ENCODE peak calls at places on chromosomes 5 and 9, in ten cellular contexts. K, H, S, Z, L, P, Y, C, E and O are unnamed samples.

GRCh38 chr5:167906209-167906853 is 385.1 kb upstream of the WWC1 start:
- DNase-seq in K (no peak), H (no peak), S (peak), Z (no peak), L (peak), P (no peak), Y (no peak), C (no peak), E (no peak), O (no peak)

GRCh38 chr5:62299600-62299999 is 6.4 kb upstream of the KIF2A start:
- DNase-seq in K (no peak), H (no peak), S (no peak), Z (no peak), L (no peak), P (no peak), Y (no peak), C (no peak), E (no peak), O (no peak)

GRCh38 chr5:17252543-17252942 is 35.1 kb downstream of the BASP1 start:
- DNase-seq in K (no peak), H (no peak), S (no peak), Z (no peak), L (no peak), P (no peak), Y (no peak), C (no peak), E (no peak), O (no peak)

GRCh38 chr9:128912270-128912853 is 8.4 kb upstream of the PHYHD1 start:
- DNase-seq in K (no peak), H (no peak), S (peak), Z (peak), L (peak), P (peak), Y (peak), C (peak), E (no peak), O (peak)

GRCh38 chr5:23523031-23523430 is 15.6 kb downstream of the PRDM9 start:
- DNase-seq in K (no peak), H (no peak), S (no peak), Z (no peak), L (no peak), P (no peak), Y (no peak), C (no peak), E (no peak), O (no peak)

GRCh38 chr5:177447066-177447610 is 524 bp downstream of the PRR7 start:
- DNase-seq in K (no peak), H (peak), S (peak), Z (peak), L (peak), P (no peak), Y (peak), C (peak), E (peak), O (no peak)

GRCh38 chr5:175681975-175682354 is 24.1 kb downstream of the HRH2 start:
- DNase-seq in K (no peak), H (no peak), S (no peak), Z (no peak), L (no peak), P (no peak), Y (no peak), C (no peak), E (no peak), O (no peak)

GRCh38 chr5:154868702-154869101 is 10.3 kb downstream of the CNOT8 start:
- DNase-seq in K (no peak), H (peak), S (peak), Z (peak), L (no peak), P (no peak), Y (no peak), C (peak), E (no peak), O (no peak)

GRCh38 chr5:176620333-176620981 is 9.9 kb downstream of the SNCB start:
- DNase-seq in K (no peak), H (peak), S (peak), Z (peak), L (no peak), P (no peak), Y (no peak), C (no peak), E (no peak), O (no peak)

DNA sequence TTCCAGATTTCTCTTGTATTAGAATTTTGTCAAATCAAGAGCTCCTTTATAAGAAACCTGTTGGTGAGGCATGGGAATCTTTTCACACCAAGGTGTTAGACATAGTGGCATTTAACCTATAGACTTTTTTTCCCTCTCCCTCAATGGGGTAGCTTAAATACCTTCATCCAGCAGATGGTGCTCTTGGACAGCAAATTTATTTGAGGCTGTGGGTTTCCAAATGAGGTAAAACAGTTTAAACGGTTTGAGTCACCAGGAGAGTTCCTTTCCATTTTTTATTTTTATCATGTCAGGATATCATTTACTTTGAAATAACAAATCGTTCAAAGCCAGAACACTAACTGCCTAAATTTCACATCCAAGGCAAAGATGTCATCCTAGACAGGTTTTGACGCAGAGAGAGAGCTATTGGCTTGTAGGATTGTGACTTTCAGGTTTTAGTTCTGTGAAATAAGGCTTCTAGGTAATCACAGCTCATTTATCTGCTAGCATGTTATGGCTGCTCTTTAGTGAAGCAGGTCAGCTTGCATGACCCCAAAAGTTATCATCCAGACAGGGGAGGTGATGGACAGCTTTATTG is 69.7 kb downstream of the KDM4C start:
- DNase-seq in K (no peak), H (peak), S (no peak), Z (peak), L (peak), P (peak), Y (no peak), C (peak), E (no peak), O (peak)
- TF ChIP-seq CTCF in K (peak), H (peak), S (peak), Z (peak), L (peak), P (peak), Y (peak), C (peak), E (peak), O (peak)

GRCh38 chr9:114169940-114170791 is 14.8 kb downstream of the COL27A1 start:
- DNase-seq in K (no peak), H (no peak), S (no peak), Z (no peak), L (no peak), P (no peak), Y (no peak), C (no peak), E (no peak), O (no peak)

GRCh38 chr9:114169029-114169939 is 13.9 kb downstream of the COL27A1 start:
- DNase-seq in K (no peak), H (no peak), S (no peak), Z (no peak), L (no peak), P (no peak), Y (no peak), C (no peak), E (no peak), O (peak)

GRCh38 chr9:114170792-114171461 is 15.6 kb downstream of the COL27A1 start:
- DNase-seq in K (no peak), H (no peak), S (no peak), Z (no peak), L (no peak), P (no peak), Y (no peak), C (no peak), E (no peak), O (no peak)

GRCh38 chr9:114172981-114173833 is 17.9 kb downstream of the COL27A1 start:
- DNase-seq in K (no peak), H (no peak), S (no peak), Z (no peak), L (no peak), P (no peak), Y (no peak), C (peak), E (peak), O (no peak)

GRCh38 chr9:114171500-114171899 is 16.2 kb downstream of the COL27A1 start:
- DNase-seq in K (no peak), H (no peak), S (no peak), Z (no peak), L (no peak), P (no peak), Y (no peak), C (no peak), E (no peak), O (no peak)
- H3K27ac ChIP-seq in K (no peak), H (no peak), S (no peak), Z (no peak), L (no peak), P (no peak), Y (no peak), C (no peak), E (no peak), O (no peak)

DNA sequence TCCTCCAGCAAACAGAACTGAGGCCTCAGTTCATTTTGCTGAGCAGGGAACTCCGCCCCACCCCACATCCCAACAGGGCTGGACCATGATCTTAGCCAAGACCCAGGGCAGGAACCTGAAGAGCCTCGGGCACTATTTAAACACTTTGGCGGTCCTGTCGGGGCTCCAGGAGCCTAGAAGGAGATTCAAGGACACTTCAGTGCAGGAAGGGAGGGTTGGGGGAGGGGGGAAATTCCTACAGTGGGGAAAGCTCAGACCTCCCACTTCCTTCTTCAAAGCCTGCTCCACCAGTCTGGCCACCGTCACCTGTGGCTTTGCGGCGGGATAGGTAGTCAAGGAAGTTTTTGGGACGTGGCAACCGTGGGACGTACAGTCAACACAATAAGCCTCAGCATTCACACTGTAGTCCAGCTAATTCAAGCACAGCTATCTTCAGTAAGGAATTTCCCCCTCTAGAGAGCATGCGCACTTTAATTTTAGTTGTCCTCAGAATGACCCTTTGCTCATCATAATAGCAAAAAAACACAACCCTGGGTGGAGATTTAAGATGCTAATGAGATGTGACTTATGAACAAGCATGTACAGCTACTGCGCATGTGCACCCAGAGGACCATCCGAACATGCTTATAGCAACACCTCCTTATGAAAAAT is 30.9 kb downstream of the S1PR3 start:
- DNase-seq in K (no peak), H (no peak), S (no peak), Z (no peak), L (no peak), P (no peak), Y (peak), C (peak), E (no peak), O (peak)
- TF ChIP-seq CTCF in K (no peak), H (no peak), S (no peak), Z (no peak), L (no peak), P (no peak), Y (no peak), C (no peak), E (no peak), O (no peak)

DNA sequence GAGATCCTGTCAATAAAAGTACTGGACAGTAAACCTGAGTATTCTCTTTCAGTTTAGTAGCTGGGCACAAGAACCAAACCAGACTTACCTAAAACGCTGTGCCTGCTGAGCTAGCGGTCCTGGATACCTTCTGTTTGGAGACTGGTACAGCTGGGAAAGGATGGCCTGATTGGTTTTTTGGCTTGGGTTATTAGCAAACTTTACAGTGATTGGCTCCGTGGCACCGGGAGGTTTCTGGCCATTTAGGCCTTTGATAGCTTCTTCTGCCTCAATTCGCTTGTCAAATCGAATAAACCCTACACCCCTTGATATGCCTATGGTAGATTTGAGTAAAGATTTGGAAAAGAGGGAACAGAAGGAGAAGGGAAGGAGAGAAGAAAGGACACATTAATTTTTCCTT is 124.7 kb downstream of the ELAVL2 start:
- DNase-seq in K (no peak), H (no peak), S (no peak), Z (no peak), L (no peak), P (no peak), Y (no peak), C (no peak), E (no peak), O (no peak)
- H3K27ac ChIP-seq in K (no peak), H (no peak), S (no peak), Z (no peak), L (no peak), P (no peak), Y (no peak), C (no peak), E (no peak), O (no peak)